ENCODE peak calls at places on chromosomes 11 and 22, in nine cellular contexts. L is smooth muscle cell of the brain vasculature; N is psoas muscle; V is left ventricle myocardium inferior; J is Calu3; C is GM04504; U is lower leg skin; X is stimulated activated naive CD4-positive, alpha-beta T cell; R is HAP-1. A is an unnamed sample.

GRCh38 chr11:113528982-113529381 is 53.8 kb upstream of the DRD2 start:
- DNase-seq in L (no peak), N (no peak), V (no peak), J (no peak), C (no peak), U (no peak), X (no peak), R (no peak), A (no peak)

GRCh38 chr11:117225553-117226170 is 6.2 kb downstream of the PCSK7 start:
- DNase-seq in L (no peak), N (no peak), V (no peak), J (no peak), C (no peak), U (peak), X (no peak), R (no peak), A (no peak)

GRCh38 chr11:70541699-70542098 is 143.4 kb downstream of the CTTN start:
- DNase-seq in L (no peak), N (peak), V (no peak), J (no peak), C (no peak), U (no peak), X (no peak), R (no peak), A (no peak)

GRCh38 chr11:66113132-66113856 is 43.2 kb downstream of the PACS1 start:
- DNase-seq in L (no peak), N (no peak), V (no peak), J (no peak), C (peak), U (no peak), X (no peak), R (no peak), A (no peak)

GRCh38 chr11:30143098-30143705 is 87.6 kb upstream of the FSHB start:
- DNase-seq in L (no peak), N (no peak), V (no peak), J (peak), C (peak), U (no peak), X (no peak), R (peak), A (no peak)

GRCh38 chr22:31683181-31684105 is 21.4 kb upstream of the PISD start:
- DNase-seq in L (no peak), N (peak), V (no peak), J (no peak), C (no peak), U (no peak), X (no peak), R (no peak), A (no peak)

GRCh38 chr11:68313574-68314202 is 1.3 kb downstream of the LRP5 start:
- DNase-seq in L (no peak), N (no peak), V (no peak), J (no peak), C (no peak), U (no peak), X (no peak), R (peak), A (peak)

GRCh38 chr11:119319702-119320592 is 3.0 kb upstream of the MCAM start:
- DNase-seq in L (no peak), N (no peak), V (no peak), J (no peak), C (no peak), U (peak), X (no peak), R (peak), A (peak)

GRCh38 chr11:112769573-112769972 is 191.6 kb upstream of the NCAM1 start:
- DNase-seq in L (no peak), N (no peak), V (no peak), J (no peak), C (no peak), U (no peak), X (no peak), R (no peak), A (no peak)

GRCh38 chr11:115462004-115462541 is 42.1 kb downstream of the CADM1 start:
- DNase-seq in L (no peak), N (no peak), V (peak), J (no peak), C (no peak), U (no peak), X (no peak), R (no peak), A (no peak)

GRCh38 chr11:126919147-126919823 is 81.3 kb downstream of the KIRREL3 start:
- DNase-seq in L (no peak), N (no peak), V (no peak), J (no peak), C (no peak), U (no peak), X (no peak), R (no peak), A (no peak)

GRCh38 chr22:30422481-30423295 is 2.9 kb upstream of the MTFP1 start:
- DNase-seq in L (peak), N (peak), V (peak), J (peak), C (peak), U (peak), X (no peak), R (peak), A (peak)

GRCh38 chr22:31579835-31580242 is 82.2 kb downstream of the PISD start:
- DNase-seq in L (peak), N (no peak), V (no peak), J (no peak), C (no peak), U (peak), X (no peak), R (no peak), A (no peak)

GRCh38 chr11:72548481-72548880 is 114.2 kb upstream of the CLPB start:
- DNase-seq in L (no peak), N (no peak), V (no peak), J (no peak), C (no peak), U (no peak), X (no peak), R (no peak), A (no peak)

GRCh38 chr11:74723511-74723910 is 7.7 kb downstream of the CHRDL2 start:
- DNase-seq in L (no peak), N (no peak), V (no peak), J (no peak), C (no peak), U (no peak), X (no peak), R (no peak), A (no peak)

GRCh38 chr11:65116370-65117205 is 913 bp downstream of the ZNHIT2 start:
- DNase-seq in L (no peak), N (no peak), V (no peak), J (peak), C (no peak), U (no peak), X (peak), R (peak), A (no peak)

GRCh38 chr11:116257092-116257491 is 515.7 kb downstream of the BUD13 start:
- DNase-seq in L (no peak), N (no peak), V (no peak), J (no peak), C (no peak), U (no peak), X (no peak), R (peak), A (no peak)

GRCh38 chr22:26461188-26461810 is 22.3 kb downstream of the HPS4 start:
- DNase-seq in L (peak), N (peak), V (peak), J (peak), C (no peak), U (peak), X (no peak), R (peak), A (no peak)

GRCh38 chr22:24037851-24038765 is 27.0 kb downstream of the CABIN1 start:
- DNase-seq in L (no peak), N (no peak), V (no peak), J (no peak), C (no peak), U (peak), X (peak), R (no peak), A (no peak)

GRCh38 chr11:67048515-67048914 is 8.1 kb upstream of the RHOD start:
- DNase-seq in L (no peak), N (no peak), V (no peak), J (no peak), C (peak), U (peak), X (no peak), R (no peak), A (no peak)

GRCh38 chr22:39232806-39233735 is 11.7 kb downstream of the PDGFB start:
- DNase-seq in L (no peak), N (peak), V (no peak), J (no peak), C (no peak), U (no peak), X (no peak), R (no peak), A (no peak)

GRCh38 chr11:70510571-70510970 is 112.2 kb downstream of the CTTN start:
- DNase-seq in L (no peak), N (peak), V (peak), J (no peak), C (no peak), U (no peak), X (no peak), R (no peak), A (no peak)

GRCh38 chr11:36411202-36411640 is 98.9 kb downstream of the TRAF6 start:
- DNase-seq in L (no peak), N (no peak), V (no peak), J (no peak), C (no peak), U (peak), X (no peak), R (no peak), A (no peak)

GRCh38 chr11:74141274-74141695 is 29.5 kb downstream of the C2CD3 start:
- DNase-seq in L (no peak), N (no peak), V (no peak), J (peak), C (no peak), U (no peak), X (no peak), R (peak), A (no peak)

GRCh38 chr11:34181856-34182405 is 76.5 kb downstream of the NAT10 start:
- DNase-seq in L (no peak), N (peak), V (no peak), J (no peak), C (no peak), U (no peak), X (no peak), R (no peak), A (no peak)

GRCh38 chr11:6655020-6655789 is 404 bp downstream of the DCHS1 start:
- DNase-seq in L (no peak), N (no peak), V (no peak), J (no peak), C (no peak), U (no peak), X (peak), R (peak), A (peak)

GRCh38 chr22:37959231-37959825 is 5.8 kb downstream of the POLR2F start:
- DNase-seq in L (no peak), N (no peak), V (no peak), J (no peak), C (no peak), U (no peak), X (no peak), R (no peak), A (no peak)

GRCh38 chr11:8757047-8757446 is 74.5 kb downstream of the RPL27A start:
- DNase-seq in L (no peak), N (no peak), V (no peak), J (no peak), C (no peak), U (no peak), X (no peak), R (no peak), A (no peak)

GRCh38 chr22:27075028-27075678 is 417.8 kb downstream of the MIAT start:
- DNase-seq in L (no peak), N (no peak), V (no peak), J (no peak), C (no peak), U (no peak), X (no peak), R (no peak), A (no peak)

GRCh38 chr11:130163346-130164220 is 4.0 kb downstream of the ST14 start:
- DNase-seq in L (no peak), N (no peak), V (no peak), J (peak), C (no peak), U (no peak), X (no peak), R (no peak), A (no peak)

GRCh38 chr22:44538071-44538470 is 40.0 kb upstream of the RTL6 start:
- DNase-seq in L (no peak), N (no peak), V (no peak), J (no peak), C (peak), U (no peak), X (no peak), R (no peak), A (no peak)

GRCh38 chr11:14541180-14541579 is 21.0 kb upstream of the PSMA1 start:
- DNase-seq in L (no peak), N (no peak), V (no peak), J (no peak), C (no peak), U (no peak), X (no peak), R (peak), A (peak)

A was measured in ovary.